ENCODE peak calls at places on chromosome 17, in nine cellular contexts. One of them, this sample, is unnamed.

GRCh38 chr17:19003543-19003965 is 1.0 kb downstream of the FAM83G start:
- DNase-seq in body of pancreas: no peak
- DNase-seq in stimulated activated CD4-positive, alpha-beta T cell treated with anti-CD3 and anti-CD28 coated beads, Interleukin-1b, Interleukin-23, amount 100 ng/mL, for 24 hours: no peak
- DNase-seq in cardiac muscle cell: no peak
- DNase-seq in hippocampal formation: no peak
- DNase-seq in SW480: no peak
- DNase-seq in HCT116: no peak
- DNase-seq in Ammon's horn: no peak
- DNase-seq in activated T-cell treated with anti-CD3 and anti-CD28 coated beads for 1 hour: no peak
- DNase-seq in this sample: no peak

GRCh38 chr17:3034578-3034920 is 28.9 kb downstream of the OR1D5 start:
- DNase-seq in SW480: no peak
- DNase-seq in cardiac muscle cell: no peak
- DNase-seq in Ammon's horn: no peak
- DNase-seq in HCT116: no peak
- DNase-seq in body of pancreas: no peak
- DNase-seq in stimulated activated CD4-positive, alpha-beta T cell treated with anti-CD3 and anti-CD28 coated beads, Interleukin-1b, Interleukin-23, amount 100 ng/mL, for 24 hours: no peak
- DNase-seq in hippocampal formation: no peak
- DNase-seq in activated T-cell treated with anti-CD3 and anti-CD28 coated beads for 1 hour: no peak
- DNase-seq in this sample: no peak

GRCh38 chr17:59547131-59547915 is 18.1 kb upstream of the DHX40 start:
- DNase-seq in Ammon's horn: no peak
- DNase-seq in stimulated activated CD4-positive, alpha-beta T cell treated with anti-CD3 and anti-CD28 coated beads, Interleukin-1b, Interleukin-23, amount 100 ng/mL, for 24 hours: no peak
- DNase-seq in activated T-cell treated with anti-CD3 and anti-CD28 coated beads for 1 hour: no peak
- DNase-seq in body of pancreas: no peak
- DNase-seq in hippocampal formation: no peak
- DNase-seq in SW480: no peak
- DNase-seq in cardiac muscle cell: peak; percentile 43
- DNase-seq in HCT116: no peak
- DNase-seq in this sample: no peak

GRCh38 chr17:75848523-75849303 is 4.5 kb upstream of the UNC13D start:
- DNase-seq in SW480: peak; percentile 47
- DNase-seq in activated T-cell treated with anti-CD3 and anti-CD28 coated beads for 1 hour: peak; percentile 87
- DNase-seq in stimulated activated CD4-positive, alpha-beta T cell treated with anti-CD3 and anti-CD28 coated beads, Interleukin-1b, Interleukin-23, amount 100 ng/mL, for 24 hours: peak; percentile 87
- DNase-seq in Ammon's horn: peak; percentile 82
- DNase-seq in hippocampal formation: peak; percentile 41
- DNase-seq in body of pancreas: peak; percentile 82
- DNase-seq in cardiac muscle cell: peak; percentile 66
- DNase-seq in HCT116: peak; percentile 64
- DNase-seq in this sample: peak; percentile 96

GRCh38 chr17:77373298-77374169 is 232.8 kb downstream of the SEC14L1 start:
- DNase-seq in body of pancreas: no peak
- DNase-seq in cardiac muscle cell: peak; percentile 51
- DNase-seq in HCT116: no peak
- DNase-seq in SW480: no peak
- DNase-seq in stimulated activated CD4-positive, alpha-beta T cell treated with anti-CD3 and anti-CD28 coated beads, Interleukin-1b, Interleukin-23, amount 100 ng/mL, for 24 hours: no peak
- DNase-seq in hippocampal formation: no peak
- DNase-seq in activated T-cell treated with anti-CD3 and anti-CD28 coated beads for 1 hour: no peak
- DNase-seq in Ammon's horn: no peak
- DNase-seq in this sample: peak; percentile 72

GRCh38 chr17:61904094-61904710 is 23.6 kb downstream of the INTS2 start:
- DNase-seq in cardiac muscle cell: no peak
- DNase-seq in SW480: no peak
- DNase-seq in HCT116: no peak
- DNase-seq in stimulated activated CD4-positive, alpha-beta T cell treated with anti-CD3 and anti-CD28 coated beads, Interleukin-1b, Interleukin-23, amount 100 ng/mL, for 24 hours: no peak
- DNase-seq in Ammon's horn: no peak
- DNase-seq in body of pancreas: no peak
- DNase-seq in activated T-cell treated with anti-CD3 and anti-CD28 coated beads for 1 hour: no peak
- DNase-seq in hippocampal formation: no peak
- DNase-seq in this sample: no peak

GRCh38 chr17:29131814-29132682 is 48.1 kb downstream of the MYO18A start:
- DNase-seq in activated T-cell treated with anti-CD3 and anti-CD28 coated beads for 1 hour: no peak
- DNase-seq in SW480: no peak
- DNase-seq in stimulated activated CD4-positive, alpha-beta T cell treated with anti-CD3 and anti-CD28 coated beads, Interleukin-1b, Interleukin-23, amount 100 ng/mL, for 24 hours: no peak
- DNase-seq in hippocampal formation: no peak
- DNase-seq in Ammon's horn: no peak
- DNase-seq in HCT116: no peak
- DNase-seq in cardiac muscle cell: peak; percentile 92
- DNase-seq in body of pancreas: no peak
- DNase-seq in this sample: no peak

GRCh38 chr17:54780238-54780637 is 120.4 kb upstream of the TOM1L1 start:
- DNase-seq in Ammon's horn: no peak
- DNase-seq in stimulated activated CD4-positive, alpha-beta T cell treated with anti-CD3 and anti-CD28 coated beads, Interleukin-1b, Interleukin-23, amount 100 ng/mL, for 24 hours: no peak
- DNase-seq in cardiac muscle cell: no peak
- DNase-seq in body of pancreas: no peak
- DNase-seq in activated T-cell treated with anti-CD3 and anti-CD28 coated beads for 1 hour: no peak
- DNase-seq in SW480: no peak
- DNase-seq in hippocampal formation: no peak
- DNase-seq in HCT116: no peak
- DNase-seq in this sample: no peak

GRCh38 chr17:41967141-41967920 is 736 bp downstream of the CNP start:
- DNase-seq in activated T-cell treated with anti-CD3 and anti-CD28 coated beads for 1 hour: peak; percentile 28
- DNase-seq in HCT116: peak; percentile 4
- DNase-seq in body of pancreas: peak; percentile 44
- DNase-seq in Ammon's horn: peak; percentile 97
- DNase-seq in cardiac muscle cell: no peak
- DNase-seq in hippocampal formation: peak; percentile 95
- DNase-seq in SW480: peak; percentile 35
- DNase-seq in stimulated activated CD4-positive, alpha-beta T cell treated with anti-CD3 and anti-CD28 coated beads, Interleukin-1b, Interleukin-23, amount 100 ng/mL, for 24 hours: peak; percentile 8
- DNase-seq in this sample: peak; percentile 55

GRCh38 chr17:64938925-64939474 is 19.7 kb upstream of the LRRC37A3 start:
- DNase-seq in body of pancreas: no peak
- DNase-seq in HCT116: no peak
- DNase-seq in activated T-cell treated with anti-CD3 and anti-CD28 coated beads for 1 hour: peak; percentile 32
- DNase-seq in hippocampal formation: no peak
- DNase-seq in cardiac muscle cell: peak; percentile 56
- DNase-seq in stimulated activated CD4-positive, alpha-beta T cell treated with anti-CD3 and anti-CD28 coated beads, Interleukin-1b, Interleukin-23, amount 100 ng/mL, for 24 hours: peak; percentile 30
- DNase-seq in Ammon's horn: peak; percentile 48
- DNase-seq in SW480: no peak
- DNase-seq in this sample: no peak

GRCh38 chr17:83056583-83057396 is 22.6 kb upstream of the METRNL start:
- DNase-seq in body of pancreas: no peak
- DNase-seq in HCT116: no peak
- DNase-seq in stimulated activated CD4-positive, alpha-beta T cell treated with anti-CD3 and anti-CD28 coated beads, Interleukin-1b, Interleukin-23, amount 100 ng/mL, for 24 hours: no peak
- DNase-seq in hippocampal formation: no peak
- DNase-seq in SW480: no peak
- DNase-seq in activated T-cell treated with anti-CD3 and anti-CD28 coated beads for 1 hour: no peak
- DNase-seq in Ammon's horn: no peak
- DNase-seq in cardiac muscle cell: no peak
- DNase-seq in this sample: no peak

GRCh38 chr17:35028531-35029262 is 34.8 kb downstream of the RFFL start:
- DNase-seq in cardiac muscle cell: no peak
- DNase-seq in Ammon's horn: no peak
- DNase-seq in HCT116: no peak
- DNase-seq in body of pancreas: no peak
- DNase-seq in SW480: no peak
- DNase-seq in hippocampal formation: no peak
- DNase-seq in stimulated activated CD4-positive, alpha-beta T cell treated with anti-CD3 and anti-CD28 coated beads, Interleukin-1b, Interleukin-23, amount 100 ng/mL, for 24 hours: no peak
- DNase-seq in activated T-cell treated with anti-CD3 and anti-CD28 coated beads for 1 hour: no peak
- DNase-seq in this sample: no peak

GRCh38 chr17:933168-934083 is 46.1 kb downstream of the NXN start:
- DNase-seq in HCT116: peak; percentile 98
- DNase-seq in activated T-cell treated with anti-CD3 and anti-CD28 coated beads for 1 hour: no peak
- DNase-seq in Ammon's horn: peak; percentile 10
- DNase-seq in stimulated activated CD4-positive, alpha-beta T cell treated with anti-CD3 and anti-CD28 coated beads, Interleukin-1b, Interleukin-23, amount 100 ng/mL, for 24 hours: no peak
- DNase-seq in cardiac muscle cell: peak; percentile 95
- DNase-seq in SW480: peak; percentile 95
- DNase-seq in body of pancreas: peak; percentile 64
- DNase-seq in hippocampal formation: no peak
- DNase-seq in this sample: no peak

GRCh38 chr17:37239690-37240344 is 136.0 kb upstream of the C17orf78 start:
- DNase-seq in SW480: peak; percentile 6
- DNase-seq in cardiac muscle cell: peak; percentile 65
- DNase-seq in Ammon's horn: peak; percentile 18
- DNase-seq in activated T-cell treated with anti-CD3 and anti-CD28 coated beads for 1 hour: no peak
- DNase-seq in body of pancreas: no peak
- DNase-seq in stimulated activated CD4-positive, alpha-beta T cell treated with anti-CD3 and anti-CD28 coated beads, Interleukin-1b, Interleukin-23, amount 100 ng/mL, for 24 hours: no peak
- DNase-seq in hippocampal formation: no peak
- DNase-seq in HCT116: peak; percentile 3
- DNase-seq in this sample: peak; percentile 28

GRCh38 chr17:36616391-36617029 is 15.1 kb downstream of the MRM1 start:
- DNase-seq in SW480: no peak
- DNase-seq in cardiac muscle cell: no peak
- DNase-seq in Ammon's horn: no peak
- DNase-seq in activated T-cell treated with anti-CD3 and anti-CD28 coated beads for 1 hour: no peak
- DNase-seq in hippocampal formation: no peak
- DNase-seq in stimulated activated CD4-positive, alpha-beta T cell treated with anti-CD3 and anti-CD28 coated beads, Interleukin-1b, Interleukin-23, amount 100 ng/mL, for 24 hours: no peak
- DNase-seq in body of pancreas: no peak
- DNase-seq in HCT116: no peak
- DNase-seq in this sample: no peak

This sample was measured in DMS53.